ENCODE peak calls at places on chromosomes 4 and X, in four cellular contexts. T, Z, S and B are unnamed samples.

GRCh38 chrX:104112326-104112951 is at the start of gene ZCCHC18:
- DNase-seq in T (peak; percentile 34), Z (peak; percentile 3), S (no peak), B (peak; percentile 84)

GRCh38 chr4:76993787-76994641 is 44.5 kb downstream of the SEPTIN11 start:
- DNase-seq in T (no peak), Z (no peak), S (peak; percentile 73), B (no peak)

GRCh38 chr4:40325406-40326019 is 9.6 kb upstream of the CHRNA9 start:
- DNase-seq in T (peak; percentile 76), Z (peak; percentile 54), S (no peak), B (peak; percentile 48)

GRCh38 chr4:105414316-105414715 is 59.5 kb downstream of the PPA2 start:
- DNase-seq in T (no peak), Z (no peak), S (no peak), B (no peak)

GRCh38 chrX:18377802-18378201 is 23.3 kb upstream of the SCML2 start:
- DNase-seq in T (peak; percentile 30), Z (peak; percentile 11), S (no peak), B (peak; percentile 62)

GRCh38 chr4:14877246-14878220 is 124.7 kb upstream of the CPEB2 start:
- DNase-seq in T (no peak), Z (no peak), S (no peak), B (no peak)

GRCh38 chrX:42290608-42291007 is 367.3 kb upstream of the CASK start:
- DNase-seq in T (no peak), Z (peak; percentile 1), S (no peak), B (peak; percentile 19)

GRCh38 chr4:150717952-150718351 is 136.0 kb downstream of the MAB21L2 start:
- DNase-seq in T (no peak), Z (no peak), S (no peak), B (no peak)

GRCh38 chr4:181289203-181289602 is 954.0 kb upstream of the TENM3 start:
- DNase-seq in T (no peak), Z (no peak), S (no peak), B (no peak)

GRCh38 chrX:19616016-19616415 is 100.7 kb upstream of the MAP3K15 start:
- DNase-seq in T (no peak), Z (no peak), S (no peak), B (no peak)

GRCh38 chr4:171956678-171957077 is 143.5 kb downstream of the GALNTL6 start:
- DNase-seq in T (no peak), Z (peak; percentile 3), S (no peak), B (no peak)

GRCh38 chr4:122776916-122777315 is 44.4 kb downstream of the BBS12 start:
- DNase-seq in T (no peak), Z (no peak), S (no peak), B (no peak)

GRCh38 chrX:120794525-120794975 is 81.1 kb downstream of the CT47B1 start:
- DNase-seq in T (no peak), Z (no peak), S (no peak), B (no peak)

GRCh38 chr4:181618038-181618618 is 625.1 kb upstream of the TENM3 start:
- DNase-seq in T (no peak), Z (no peak), S (no peak), B (no peak)

GRCh38 chr4:155846929-155847328 is 19.1 kb downstream of the ASIC5 start:
- DNase-seq in T (no peak), Z (no peak), S (no peak), B (no peak)

GRCh38 chr4:98686847-98687246 is 28.4 kb upstream of the TSPAN5 start:
- DNase-seq in T (no peak), Z (no peak), S (no peak), B (no peak)

GRCh38 chrX:13190051-13190450 is 129.8 kb downstream of the ATXN3L start:
- DNase-seq in T (no peak), Z (no peak), S (no peak), B (no peak)

GRCh38 chr4:122746485-122746965 is 14.0 kb downstream of the BBS12 start:
- DNase-seq in T (no peak), Z (no peak), S (no peak), B (no peak)

GRCh38 chr4:32094987-32095386 is 1374.8 kb downstream of the PCDH7 start:
- DNase-seq in T (no peak), Z (no peak), S (no peak), B (no peak)

GRCh38 chr4:101265816-101266172 is 81.5 kb downstream of the PPP3CA start:
- DNase-seq in T (no peak), Z (no peak), S (no peak), B (no peak)

DNA sequence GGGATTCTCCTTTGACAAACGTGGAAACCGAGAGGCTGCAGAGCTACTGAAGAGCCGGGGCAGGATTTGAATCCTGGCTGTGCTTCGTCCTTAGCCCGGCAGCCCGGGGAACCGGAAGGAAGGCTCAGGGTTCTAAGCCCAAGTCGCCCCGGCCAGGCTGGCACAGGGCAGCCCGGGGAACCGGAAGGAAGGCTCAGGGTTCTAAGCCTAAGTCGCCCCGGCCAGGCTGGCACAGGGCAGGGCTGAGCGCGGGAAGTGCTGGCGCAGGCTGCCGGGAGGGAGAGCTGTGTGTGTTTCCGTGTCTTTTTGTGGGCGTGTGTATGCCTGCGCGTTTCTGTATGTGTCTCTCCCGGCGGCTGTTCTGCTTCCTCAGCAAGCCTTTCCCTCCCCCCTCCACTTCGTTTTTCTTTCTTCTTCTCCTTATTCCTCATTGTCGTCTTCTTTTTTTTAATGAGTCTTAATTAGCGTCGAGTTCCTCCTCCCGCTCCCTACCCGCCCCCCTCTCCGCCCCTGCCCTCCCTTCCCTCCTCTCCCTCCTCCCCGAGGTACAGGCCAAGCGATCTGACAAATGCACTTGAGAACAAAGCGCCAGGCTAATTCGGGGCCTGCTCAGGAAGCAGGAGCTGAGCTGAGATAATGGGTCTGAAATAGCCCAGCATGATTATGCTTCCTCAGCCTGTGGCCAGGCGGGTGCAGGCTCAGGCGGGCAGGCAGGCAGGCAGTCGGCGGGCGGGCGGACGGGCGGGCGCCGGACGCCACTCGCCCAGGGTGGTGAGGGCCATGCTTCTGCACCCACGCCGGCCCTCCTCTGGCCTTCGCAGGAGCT is 65.9 kb downstream of the EFNB1 start:
- DNase-seq in T (peak; percentile 12), Z (no peak), S (no peak), B (no peak)
- TF ChIP-seq TARDBP in T (no peak), Z (no peak), S (no peak), B (no peak)

GRCh38 chr4:46274717-46275116 is 115.2 kb downstream of the GABRA2 start:
- DNase-seq in T (no peak), Z (peak; percentile 2), S (no peak), B (no peak)
- TF ChIP-seq TARDBP in T (no peak), Z (no peak), S (no peak), B (no peak)

GRCh38 chr4:4914059-4914820 is 54.8 kb downstream of the MSX1 start:
- DNase-seq in T (no peak), Z (no peak), S (no peak), B (no peak)
- TF ChIP-seq TARDBP in T (no peak), Z (no peak), S (no peak), B (no peak)

DNA sequence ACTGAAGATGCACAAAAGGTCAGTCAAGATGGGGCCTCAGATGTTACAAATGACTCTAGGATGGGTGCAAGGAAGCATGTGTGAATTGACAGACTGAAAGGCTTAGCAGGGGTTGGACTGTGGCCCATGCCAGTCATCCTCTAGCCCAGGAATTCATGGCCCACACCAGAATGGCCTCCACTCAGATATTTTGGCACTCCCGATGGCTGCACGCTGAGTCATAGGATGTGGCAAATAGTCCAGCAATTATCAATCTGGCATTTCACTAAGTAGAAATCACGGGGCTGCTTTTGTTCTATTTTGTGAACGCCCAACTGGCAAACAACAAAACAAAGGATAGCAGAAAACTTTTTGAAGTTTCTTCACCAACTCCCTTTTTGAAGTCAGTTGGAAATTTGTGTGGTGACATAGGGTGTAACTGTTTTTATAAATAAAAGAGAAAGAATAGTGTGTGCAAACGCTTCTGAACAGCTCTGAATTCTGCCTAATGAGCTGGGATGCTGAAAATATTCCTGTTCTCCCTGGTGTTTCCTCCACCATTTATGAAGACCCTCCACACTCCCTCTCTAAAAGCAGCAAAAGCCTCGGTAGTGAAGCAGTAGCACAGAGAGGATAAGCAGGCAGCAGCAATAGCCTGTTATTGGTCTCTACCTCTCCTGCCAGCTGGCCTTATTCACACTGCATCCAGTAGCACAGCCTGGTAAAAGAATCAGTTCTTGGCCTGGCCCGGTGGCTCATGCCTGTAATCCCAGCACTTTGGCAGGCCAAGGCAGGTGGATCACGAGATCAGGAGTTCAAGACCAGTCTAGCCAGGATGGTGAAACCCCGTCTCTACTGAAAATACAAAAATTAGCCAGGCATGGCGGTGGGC is 406.2 kb downstream of the IQCM start:
- DNase-seq in T (no peak), Z (no peak), S (no peak), B (no peak)
- TF ChIP-seq TARDBP in T (no peak), Z (no peak), S (no peak), B (no peak)

DNA sequence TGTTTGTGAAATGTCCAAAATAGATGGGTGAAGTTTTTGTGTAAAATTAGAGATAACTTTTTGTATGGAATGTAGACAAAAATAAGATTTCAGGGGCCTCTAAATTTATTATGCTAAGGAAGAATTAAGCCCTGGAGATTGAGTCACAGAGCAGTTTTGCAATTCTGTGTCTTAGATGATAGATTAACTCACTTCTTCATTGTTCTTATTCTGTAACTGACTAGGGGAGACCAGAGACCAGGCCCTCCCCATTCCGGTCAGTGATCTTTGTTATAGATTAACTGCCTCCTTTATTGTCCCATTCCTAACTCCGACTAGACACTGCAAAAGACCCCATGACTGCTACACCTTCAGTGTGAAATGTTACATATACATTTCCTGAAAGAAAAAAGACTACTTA is 238.4 kb upstream of the TAPT1 start:
- DNase-seq in T (no peak), Z (no peak), S (no peak), B (no peak)
- TF ChIP-seq TARDBP in T (no peak), Z (no peak), S (no peak), B (no peak)

DNA sequence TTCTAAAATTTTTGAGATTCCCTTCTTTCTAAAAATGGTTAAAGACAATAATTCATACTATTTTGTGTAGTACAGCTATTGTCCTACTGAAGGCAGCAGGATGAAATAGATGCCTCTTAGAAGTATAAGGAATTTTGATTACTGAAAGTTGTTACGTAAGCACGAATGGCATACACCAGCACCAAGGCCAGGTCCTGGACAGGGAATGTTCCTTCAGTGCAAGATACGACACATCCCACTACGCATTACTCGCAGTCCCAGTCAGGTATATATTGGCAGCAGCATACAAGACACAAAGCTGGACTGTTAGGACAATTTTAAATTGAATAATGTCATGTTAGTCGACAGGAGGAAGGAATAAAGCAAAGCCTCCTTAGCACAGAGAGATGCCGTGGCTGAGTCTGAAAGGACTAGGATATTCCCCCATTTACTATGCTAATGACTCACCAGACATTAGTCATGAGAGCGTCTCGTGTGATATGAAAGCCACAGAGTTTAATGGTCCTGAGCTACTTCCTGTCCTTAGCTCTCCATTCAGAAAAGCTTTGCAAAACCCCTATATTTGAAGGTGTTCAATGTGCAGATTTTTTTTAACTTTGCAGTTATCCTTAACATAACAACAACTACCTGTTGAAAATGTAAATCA is 504.3 kb downstream of the FAM133A start:
- DNase-seq in T (no peak), Z (no peak), S (no peak), B (no peak)
- TF ChIP-seq TARDBP in T (no peak), Z (no peak), S (no peak), B (no peak)

DNA sequence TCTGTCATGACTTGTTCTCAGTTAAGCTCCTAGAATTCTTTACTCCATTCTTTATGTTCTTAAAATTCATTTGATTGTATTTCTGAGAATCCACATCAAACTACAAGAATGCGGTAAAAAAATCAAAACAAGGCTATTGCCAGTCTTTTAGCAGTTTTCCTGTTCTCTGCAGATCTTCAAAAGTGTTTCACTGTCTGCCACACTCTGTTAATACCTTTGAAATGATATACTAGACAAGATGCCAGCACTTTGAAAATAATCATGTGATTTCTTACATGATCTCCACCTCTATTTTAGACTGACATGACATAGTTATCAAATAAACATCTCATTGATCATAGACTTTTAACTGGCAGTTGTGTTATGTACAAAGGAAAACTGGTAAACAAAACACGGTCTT is 30.1 kb upstream of the GPRIN3 start:
- DNase-seq in T (no peak), Z (no peak), S (no peak), B (no peak)
- TF ChIP-seq TARDBP in T (no peak), Z (no peak), S (no peak), B (no peak)